ENCODE peak calls at places on chromosome 3, in five cellular contexts. Q is activated CD4-positive, alpha-beta T cell treated with anti-CD3 and anti-CD28 coated beads, Interleukin-2, amount 10 ng/mL, durations not matched to agents 7 days and 5 days; Z is cardiac muscle cell; W is myocyte; C is cardiac fibroblast. X is an unnamed sample.

GRCh38 chr3:55813268-55814097 is 326.4 kb upstream of the WNT5A start:
- DNase-seq in Z (no peak), Q (no peak), W (no peak), C (no peak), X (no peak)

GRCh38 chr3:179404307-179404706 is 47.0 kb downstream of the GNB4 start:
- DNase-seq in W (no peak), C (no peak), Z (no peak), Q (no peak), X (no peak)

GRCh38 chr3:10299679-10300078 is 6.9 kb upstream of the GHRL start:
- DNase-seq in Q (no peak), C (no peak), Z (no peak), W (no peak), X (no peak)

GRCh38 chr3:56826831-56827722 is 25.3 kb upstream of the ARHGEF3 start:
- DNase-seq in C (peak), W (no peak), Z (peak), Q (no peak), X (no peak)

GRCh38 chr3:8619548-8619947 is 25.1 kb downstream of the SSUH2 start:
- DNase-seq in Q (no peak), W (no peak), C (peak), Z (peak), X (peak)

GRCh38 chr3:111311709-111312235 is 230.2 kb upstream of the CD96 start:
- DNase-seq in W (peak), C (peak), Z (peak), Q (no peak), X (no peak)

GRCh38 chr3:129602309-129602708 is 4.2 kb downstream of the PLXND1 start:
- DNase-seq in W (no peak), Q (no peak), Z (no peak), C (no peak), X (no peak)

GRCh38 chr3:125112981-125113380 is 57.2 kb upstream of the HEG1 start:
- DNase-seq in C (no peak), W (peak), Z (no peak), Q (no peak), X (no peak)

GRCh38 chr3:124115965-124116364 is 124.0 kb upstream of the ROPN1 start:
- DNase-seq in Q (no peak), Z (peak), C (no peak), W (no peak), X (no peak)

GRCh38 chr3:65126527-65127440 is 439.0 kb upstream of the ADAMTS9 start:
- DNase-seq in Q (no peak), W (peak), C (peak), Z (peak), X (no peak)

GRCh38 chr3:13483286-13483685 is 3.2 kb downstream of the HDAC11 start:
- DNase-seq in Q (no peak), Z (no peak), W (no peak), C (no peak), X (no peak)

GRCh38 chr3:101935081-101935480 is 85.8 kb downstream of the NFKBIZ start:
- DNase-seq in W (no peak), C (no peak), Z (no peak), Q (no peak), X (no peak)

GRCh38 chr3:133941390-133941789 is 45.7 kb upstream of the RAB6B start:
- DNase-seq in Z (peak), C (peak), Q (no peak), W (peak), X (no peak)

GRCh38 chr3:122331886-122332285 is 6.8 kb downstream of the CSTA start:
- DNase-seq in C (no peak), Z (no peak), Q (no peak), W (no peak), X (no peak)

GRCh38 chr3:97306226-97306625 is 458.3 kb upstream of the ARL6 start:
- DNase-seq in Z (no peak), W (no peak), Q (no peak), C (no peak), X (no peak)

X was measured in hepatic stellate cell.